ENCODE peak calls at places on chromosomes 13 and 19, in nine cellular contexts. S, X, J, W, H, F, M, L and Z are unnamed samples.

GRCh38 chr13:26991508-26992181 is 180.0 kb downstream of the USP12 start:
- DNase-seq in S (no peak), J (no peak), W (no peak), H (no peak), F (no peak), L (peak), M (no peak), X (no peak), Z (no peak)

GRCh38 chr13:43129021-43129420 is 105.6 kb downstream of the DNAJC15 start:
- DNase-seq in L (no peak), W (no peak), F (no peak), X (no peak), J (no peak), S (no peak), H (no peak), M (no peak), Z (no peak)

GRCh38 chr13:27044837-27045570 is 126.6 kb downstream of the USP12 start:
- DNase-seq in J (no peak), M (no peak), L (no peak), S (no peak), W (no peak), H (no peak), F (no peak), X (no peak), Z (no peak)

GRCh38 chr13:20415288-20415644 is 110.4 kb downstream of the CRYL1 start:
- DNase-seq in W (no peak), H (no peak), J (no peak), X (no peak), S (no peak), F (no peak), L (no peak), M (no peak), Z (no peak)

GRCh38 chr19:48102870-48103751 is 7.5 kb downstream of the PLA2G4C start:
- DNase-seq in L (no peak), S (peak), F (no peak), X (peak), H (peak), M (no peak), W (no peak), J (no peak), Z (peak)

GRCh38 chr19:49801966-49802661 is 11.0 kb downstream of the FUZ start:
- DNase-seq in J (no peak), X (no peak), H (no peak), S (peak), W (no peak), M (peak), F (peak), L (peak), Z (peak)

GRCh38 chr13:21371011-21371410 is 88.1 kb downstream of the ZDHHC20 start:
- DNase-seq in F (no peak), H (no peak), S (no peak), W (no peak), J (no peak), M (no peak), L (no peak), X (no peak), Z (peak)

GRCh38 chr13:72727417-72728289 is at the start of the genes BORA and MZT1:
- DNase-seq in S (peak), X (peak), L (peak), M (peak), F (peak), H (peak), W (peak), J (peak), Z (peak)

GRCh38 chr13:31352467-31352866 is 152.7 kb downstream of the B3GLCT start:
- DNase-seq in S (no peak), H (no peak), L (no peak), W (no peak), X (no peak), M (no peak), F (no peak), J (no peak), Z (no peak)

GRCh38 chr13:113491418-113491883 is 940 bp upstream of the DCUN1D2 start:
- DNase-seq in L (no peak), F (no peak), W (no peak), H (no peak), J (no peak), S (peak), X (no peak), M (no peak), Z (no peak)

GRCh38 chr13:44396963-44397580 is 23.4 kb downstream of the SERP2 start:
- DNase-seq in W (no peak), F (no peak), H (no peak), X (no peak), S (no peak), M (peak), L (peak), J (no peak), Z (peak)

GRCh38 chr19:18599485-18599884 is 7.1 kb downstream of the CRLF1 start:
- DNase-seq in L (no peak), S (no peak), W (no peak), F (no peak), J (no peak), X (no peak), H (no peak), M (no peak), Z (no peak)

GRCh38 chr13:42593719-42594012 is 19.7 kb downstream of the TNFSF11 start:
- DNase-seq in H (no peak), M (no peak), W (no peak), F (no peak), X (no peak), S (no peak), L (no peak), J (no peak), Z (no peak)

GRCh38 chr13:31089649-31090048 is 72.1 kb downstream of the HSPH1 start:
- DNase-seq in J (no peak), X (no peak), S (no peak), F (no peak), W (no peak), M (no peak), H (no peak), L (no peak), Z (no peak)

GRCh38 chr13:24851546-24851945 is 87.6 kb downstream of the RNF17 start:
- DNase-seq in S (no peak), M (no peak), X (peak), W (no peak), F (no peak), J (no peak), L (no peak), H (no peak), Z (no peak)

GRCh38 chr19:10003271-10003670 is 7.0 kb downstream of the COL5A3 start:
- DNase-seq in S (no peak), J (no peak), F (no peak), X (no peak), M (no peak), W (no peak), H (no peak), L (no peak), Z (no peak)

GRCh38 chr19:34838753-34839431 is 65.9 kb upstream of the ZNF599 start:
- DNase-seq in S (peak), H (peak), L (no peak), F (no peak), X (no peak), M (no peak), W (peak), J (no peak), Z (no peak)